ENCODE peak calls at places on chromosome 20, in four cellular contexts. J is T-helper 2 cell, L is left ventricle myocardium superior, E is HCT116. B is an unnamed sample.

GRCh38 chr20:53750827-53751393 is 157.3 kb upstream of the ZNF217 start:
- DNase-seq in J (peak), L (no peak), E (no peak), B (peak)

GRCh38 chr20:891121-892080 is 24.7 kb downstream of the ANGPT4 start:
- DNase-seq in J (no peak), L (peak), E (no peak), B (no peak)

GRCh38 chr20:32440758-32441078 is 82.6 kb downstream of the ASXL1 start:
- DNase-seq in J (no peak), L (no peak), E (no peak), B (no peak)

GRCh38 chr20:6868864-6869263 is 101.4 kb downstream of the BMP2 start:
- DNase-seq in J (no peak), L (no peak), E (no peak), B (no peak)

GRCh38 chr20:60474385-60474910 is 516.2 kb downstream of the CDH26 start:
- DNase-seq in J (no peak), L (no peak), E (no peak), B (no peak)

GRCh38 chr20:52984451-52984810 is 12.3 kb downstream of the TSHZ2 start:
- DNase-seq in J (no peak), L (no peak), E (no peak), B (no peak)

GRCh38 chr20:6053776-6054688 is at the start of gene LRRN4:
- DNase-seq in J (no peak), L (no peak), E (peak), B (peak)

GRCh38 chr20:51934301-51935002 is 132.1 kb upstream of the SALL4 start:
- DNase-seq in J (no peak), L (no peak), E (no peak), B (no peak)

GRCh38 chr20:25214824-25215223 is 19.3 kb downstream of the ENTPD6 start:
- DNase-seq in J (no peak), L (no peak), E (no peak), B (no peak)

GRCh38 chr20:9256359-9256758 is 187.5 kb downstream of the PLCB4 start:
- DNase-seq in J (no peak), L (no peak), E (no peak), B (no peak)

GRCh38 chr20:10661261-10661660 is 12.5 kb downstream of the JAG1 start:
- DNase-seq in J (no peak), L (no peak), E (no peak), B (no peak)

GRCh38 chr20:56676679-56677078 is 47.6 kb downstream of the TFAP2C start:
- DNase-seq in J (no peak), L (no peak), E (no peak), B (no peak)

GRCh38 chr20:32285082-32285620 is 7.7 kb downstream of the KIF3B start:
- DNase-seq in J (no peak), L (no peak), E (no peak), B (no peak)

GRCh38 chr20:50537546-50538201 is 27.5 kb downstream of the PTPN1 start:
- DNase-seq in J (no peak), L (no peak), E (no peak), B (no peak)

GRCh38 chr20:3021327-3021726 is 22.1 kb upstream of the GNRH2 start:
- DNase-seq in J (no peak), L (no peak), E (no peak), B (no peak)

GRCh38 chr20:35368616-35369423 is 43.0 kb downstream of the UQCC1 start:
- DNase-seq in J (no peak), L (peak), E (no peak), B (peak)

GRCh38 chr20:62449951-62450815 is 22.8 kb upstream of the RBBP8NL start:
- DNase-seq in J (no peak), L (peak), E (no peak), B (no peak)

GRCh38 chr20:37919389-37920040 is 16.6 kb downstream of the VSTM2L start:
- DNase-seq in J (no peak), L (no peak), E (no peak), B (no peak)

GRCh38 chr20:37406010-37406998 is 60.4 kb downstream of the SRC start:
- DNase-seq in J (no peak), L (peak), E (no peak), B (peak)

GRCh38 chr20:33305591-33306057 is 22.6 kb downstream of the BPIFB1 start:
- DNase-seq in J (no peak), L (no peak), E (peak), B (no peak)

GRCh38 chr20:60497298-60497697 is 539.1 kb downstream of the CDH26 start:
- DNase-seq in J (no peak), L (no peak), E (no peak), B (no peak)

GRCh38 chr20:47336013-47336754 is 20.3 kb downstream of the ZMYND8 start:
- DNase-seq in J (no peak), L (peak), E (no peak), B (peak)

GRCh38 chr20:54208492-54209044 is 681 bp downstream of the PFDN4 start:
- DNase-seq in J (no peak), L (no peak), E (no peak), B (no peak)

GRCh38 chr20:44720617-44720993 is 5.4 kb downstream of the CCN5 start:
- DNase-seq in J (no peak), L (peak), E (peak), B (no peak)

GRCh38 chr20:841568-842546 is 8.3 kb downstream of the FAM110A start:
- DNase-seq in J (no peak), L (no peak), E (no peak), B (no peak)

GRCh38 chr20:34300809-34301586 is 2.2 kb downstream of the AHCY start:
- DNase-seq in J (no peak), L (peak), E (no peak), B (peak)

GRCh38 chr20:52859156-52859887 is 112.8 kb upstream of the TSHZ2 start:
- DNase-seq in J (no peak), L (peak), E (no peak), B (peak)

GRCh38 chr20:1376453-1377270 is 16.2 kb downstream of the FKBP1A start:
- DNase-seq in J (no peak), L (no peak), E (no peak), B (no peak)

GRCh38 chr20:49669601-49670189 is 44.0 kb downstream of the B4GALT5 start:
- DNase-seq in J (peak), L (no peak), E (no peak), B (no peak)

GRCh38 chr20:4694076-4694475 is 27.6 kb upstream of the PRND start:
- DNase-seq in J (no peak), L (no peak), E (no peak), B (no peak)

GRCh38 chr20:36544134-36545018 is 3.1 kb downstream of the MYL9 start:
- DNase-seq in J (no peak), L (peak), E (no peak), B (peak)

GRCh38 chr20:59023616-59024015 is 4.4 kb downstream of the TUBB1 start:
- DNase-seq in J (no peak), L (no peak), E (no peak), B (no peak)

GRCh38 chr20:4026093-4026601 is 10.8 kb upstream of the RNF24 start:
- DNase-seq in J (no peak), L (no peak), E (no peak), B (peak)

GRCh38 chr20:38935967-38936407 is 9.8 kb downstream of the FAM83D start:
- DNase-seq in J (no peak), L (no peak), E (no peak), B (no peak)

GRCh38 chr20:21100590-21101452 is 5.3 kb downstream of the LINC00237 start:
- DNase-seq in J (peak), L (no peak), E (no peak), B (no peak)